ENCODE peak calls at places on chromosomes 2 and 18, in six cellular contexts. N is brain microvascular endothelial cell, L is AG08396, J is Caki2, E is left cardiac atrium, K is G401. C is an unnamed sample.

GRCh38 chr2:98775146-98775988 is 44.4 kb upstream of the MGAT4A start:
- DNase-seq in N (no peak), L (no peak), J (no peak), E (no peak), K (peak; percentile 98), C (no peak)

GRCh38 chr2:142290931-142291330 is 160.1 kb upstream of the LRP1B start:
- DNase-seq in N (peak; percentile 41), L (no peak), J (no peak), E (no peak), K (no peak), C (no peak)

GRCh38 chr2:29518988-29519925 is 402.1 kb downstream of the ALK start:
- DNase-seq in N (peak; percentile 43), L (peak; percentile 60), J (no peak), E (no peak), K (no peak), C (no peak)

GRCh38 chr2:76985387-76986136 is 536.6 kb downstream of the LRRTM4 start:
- DNase-seq in N (no peak), L (no peak), J (peak; percentile 57), E (no peak), K (no peak), C (no peak)

GRCh38 chr2:102074167-102074778 is 68.3 kb upstream of the IL1R1 start:
- DNase-seq in N (no peak), L (no peak), J (no peak), E (no peak), K (no peak), C (peak; percentile 26)

GRCh38 chr2:97868986-97869721 is 126.6 kb downstream of the TMEM131 start:
- DNase-seq in N (peak; percentile 90), L (peak; percentile 73), J (peak; percentile 96), E (peak; percentile 56), K (peak; percentile 76), C (peak; percentile 100)

GRCh38 chr18:48863432-48864065 is 87.2 kb downstream of the SMAD7 start:
- DNase-seq in N (no peak), L (no peak), J (no peak), E (peak; percentile 37), K (no peak), C (no peak)

GRCh38 chr2:36633470-36634092 is 35.6 kb upstream of the FEZ2 start:
- DNase-seq in N (no peak), L (no peak), J (peak; percentile 8), E (no peak), K (no peak), C (peak; percentile 40)

GRCh38 chr2:122669627-122670026 is 914.2 kb downstream of the TSN start:
- DNase-seq in N (no peak), L (no peak), J (no peak), E (no peak), K (no peak), C (no peak)

GRCh38 chr2:240933966-240934700 is 28.0 kb downstream of the CROCC2 start:
- DNase-seq in N (no peak), L (no peak), J (no peak), E (no peak), K (no peak), C (no peak)

C was measured in RPMI7951.